ENCODE peak calls at places on chromosomes 16 and 17, in eight cellular contexts. One of them, this sample, is unnamed.

GRCh38 chr16:10530685-10531084 is 49.7 kb downstream of the EMP2 start:
- DNase-seq in HTR-8/SVneo: no peak
- DNase-seq in HCEC 1CT: no peak
- DNase-seq in stimulated activated naive B cell treated with anti-CD40 and anti-IgM and Interleukin-4, amounts not matched to agents 10 μg/mL and 1 μg/mL and 100 μg/mL, for 72 hours: no peak
- DNase-seq in neural crest cell: no peak
- DNase-seq in D721Med: no peak
- DNase-seq in GM03348: no peak
- DNase-seq in SW480: no peak
- DNase-seq in this sample: no peak

GRCh38 chr16:2519711-2520080 is 475 bp upstream of the AMDHD2 start:
- DNase-seq in HTR-8/SVneo: no peak
- DNase-seq in HCEC 1CT: no peak
- DNase-seq in stimulated activated naive B cell treated with anti-CD40 and anti-IgM and Interleukin-4, amounts not matched to agents 10 μg/mL and 1 μg/mL and 100 μg/mL, for 72 hours: no peak
- DNase-seq in neural crest cell: no peak
- DNase-seq in D721Med: no peak
- DNase-seq in GM03348: no peak
- DNase-seq in SW480: no peak
- DNase-seq in this sample: no peak

GRCh38 chr16:26772503-26772902 is 294.2 kb upstream of the C16orf82 start:
- DNase-seq in HTR-8/SVneo: no peak
- DNase-seq in HCEC 1CT: no peak
- DNase-seq in stimulated activated naive B cell treated with anti-CD40 and anti-IgM and Interleukin-4, amounts not matched to agents 10 μg/mL and 1 μg/mL and 100 μg/mL, for 72 hours: no peak
- DNase-seq in neural crest cell: no peak
- DNase-seq in D721Med: no peak
- DNase-seq in GM03348: no peak
- DNase-seq in SW480: peak
- DNase-seq in this sample: no peak

GRCh38 chr17:19345067-19345460 is 17.5 kb downstream of the B9D1 start:
- DNase-seq in HTR-8/SVneo: no peak
- DNase-seq in HCEC 1CT: no peak
- DNase-seq in stimulated activated naive B cell treated with anti-CD40 and anti-IgM and Interleukin-4, amounts not matched to agents 10 μg/mL and 1 μg/mL and 100 μg/mL, for 72 hours: no peak
- DNase-seq in neural crest cell: no peak
- DNase-seq in D721Med: no peak
- DNase-seq in GM03348: no peak
- DNase-seq in SW480: no peak
- DNase-seq in this sample: no peak

GRCh38 chr16:19380316-19380715 is 37.4 kb upstream of the TMC5 start:
- DNase-seq in HTR-8/SVneo: no peak
- DNase-seq in HCEC 1CT: no peak
- DNase-seq in stimulated activated naive B cell treated with anti-CD40 and anti-IgM and Interleukin-4, amounts not matched to agents 10 μg/mL and 1 μg/mL and 100 μg/mL, for 72 hours: no peak
- DNase-seq in neural crest cell: no peak
- DNase-seq in D721Med: no peak
- DNase-seq in GM03348: no peak
- DNase-seq in SW480: no peak
- DNase-seq in this sample: no peak

GRCh38 chr17:43418441-43419374 is 19.9 kb downstream of the ARL4D start:
- DNase-seq in HTR-8/SVneo: peak
- DNase-seq in HCEC 1CT: peak
- DNase-seq in stimulated activated naive B cell treated with anti-CD40 and anti-IgM and Interleukin-4, amounts not matched to agents 10 μg/mL and 1 μg/mL and 100 μg/mL, for 72 hours: no peak
- DNase-seq in neural crest cell: no peak
- DNase-seq in D721Med: no peak
- DNase-seq in GM03348: peak
- DNase-seq in SW480: peak
- DNase-seq in this sample: peak

GRCh38 chr17:15971882-15972281 is 27.0 kb downstream of the ADORA2B start:
- DNase-seq in HTR-8/SVneo: no peak
- DNase-seq in HCEC 1CT: no peak
- DNase-seq in stimulated activated naive B cell treated with anti-CD40 and anti-IgM and Interleukin-4, amounts not matched to agents 10 μg/mL and 1 μg/mL and 100 μg/mL, for 72 hours: no peak
- DNase-seq in neural crest cell: no peak
- DNase-seq in D721Med: no peak
- DNase-seq in GM03348: no peak
- DNase-seq in SW480: no peak
- DNase-seq in this sample: no peak

GRCh38 chr16:46974352-46974751 is 878 bp upstream of the DNAJA2 start:
- DNase-seq in HTR-8/SVneo: no peak
- DNase-seq in HCEC 1CT: no peak
- DNase-seq in stimulated activated naive B cell treated with anti-CD40 and anti-IgM and Interleukin-4, amounts not matched to agents 10 μg/mL and 1 μg/mL and 100 μg/mL, for 72 hours: peak
- DNase-seq in neural crest cell: no peak
- DNase-seq in D721Med: no peak
- DNase-seq in GM03348: peak
- DNase-seq in SW480: peak
- DNase-seq in this sample: no peak

GRCh38 chr16:87830673-87831420 is 38.5 kb downstream of the SLC7A5 start:
- DNase-seq in HTR-8/SVneo: no peak
- DNase-seq in HCEC 1CT: no peak
- DNase-seq in stimulated activated naive B cell treated with anti-CD40 and anti-IgM and Interleukin-4, amounts not matched to agents 10 μg/mL and 1 μg/mL and 100 μg/mL, for 72 hours: no peak
- DNase-seq in neural crest cell: no peak
- DNase-seq in D721Med: no peak
- DNase-seq in GM03348: no peak
- DNase-seq in SW480: no peak
- DNase-seq in this sample: no peak

GRCh38 chr17:60601443-60602384 is 1.7 kb downstream of the PPM1D start:
- DNase-seq in HTR-8/SVneo: peak
- DNase-seq in HCEC 1CT: peak
- DNase-seq in stimulated activated naive B cell treated with anti-CD40 and anti-IgM and Interleukin-4, amounts not matched to agents 10 μg/mL and 1 μg/mL and 100 μg/mL, for 72 hours: peak
- DNase-seq in neural crest cell: peak
- DNase-seq in D721Med: no peak
- DNase-seq in GM03348: peak
- DNase-seq in SW480: peak
- DNase-seq in this sample: peak

GRCh38 chr16:31519746-31520145 is 8.0 kb upstream of the AHSP start:
- DNase-seq in HTR-8/SVneo: no peak
- DNase-seq in HCEC 1CT: no peak
- DNase-seq in stimulated activated naive B cell treated with anti-CD40 and anti-IgM and Interleukin-4, amounts not matched to agents 10 μg/mL and 1 μg/mL and 100 μg/mL, for 72 hours: no peak
- DNase-seq in neural crest cell: no peak
- DNase-seq in D721Med: no peak
- DNase-seq in GM03348: no peak
- DNase-seq in SW480: no peak
- DNase-seq in this sample: no peak

GRCh38 chr17:14428640-14429029 is 127.8 kb downstream of the HS3ST3B1 start:
- DNase-seq in HTR-8/SVneo: no peak
- DNase-seq in HCEC 1CT: no peak
- DNase-seq in stimulated activated naive B cell treated with anti-CD40 and anti-IgM and Interleukin-4, amounts not matched to agents 10 μg/mL and 1 μg/mL and 100 μg/mL, for 72 hours: peak
- DNase-seq in neural crest cell: no peak
- DNase-seq in D721Med: no peak
- DNase-seq in GM03348: no peak
- DNase-seq in SW480: no peak
- DNase-seq in this sample: no peak

GRCh38 chr16:72400257-72401078 is 228.5 kb upstream of the PMFBP1 start:
- DNase-seq in HTR-8/SVneo: peak
- DNase-seq in HCEC 1CT: peak
- DNase-seq in stimulated activated naive B cell treated with anti-CD40 and anti-IgM and Interleukin-4, amounts not matched to agents 10 μg/mL and 1 μg/mL and 100 μg/mL, for 72 hours: peak
- DNase-seq in neural crest cell: peak
- DNase-seq in D721Med: no peak
- DNase-seq in GM03348: peak
- DNase-seq in SW480: peak
- DNase-seq in this sample: peak

GRCh38 chr16:89170346-89171215 is 967 bp upstream of the CDH15 start:
- DNase-seq in HTR-8/SVneo: no peak
- DNase-seq in HCEC 1CT: no peak
- DNase-seq in stimulated activated naive B cell treated with anti-CD40 and anti-IgM and Interleukin-4, amounts not matched to agents 10 μg/mL and 1 μg/mL and 100 μg/mL, for 72 hours: no peak
- DNase-seq in neural crest cell: no peak
- DNase-seq in D721Med: no peak
- DNase-seq in GM03348: no peak
- DNase-seq in SW480: peak
- DNase-seq in this sample: peak

GRCh38 chr17:48490391-48491026 is 40.3 kb downstream of the HOXB1 start:
- DNase-seq in HTR-8/SVneo: no peak
- DNase-seq in HCEC 1CT: no peak
- DNase-seq in stimulated activated naive B cell treated with anti-CD40 and anti-IgM and Interleukin-4, amounts not matched to agents 10 μg/mL and 1 μg/mL and 100 μg/mL, for 72 hours: no peak
- DNase-seq in neural crest cell: no peak
- DNase-seq in D721Med: no peak
- DNase-seq in GM03348: no peak
- DNase-seq in SW480: peak
- DNase-seq in this sample: no peak

GRCh38 chr16:14015017-14015416 is 56.1 kb upstream of the MRTFB start:
- DNase-seq in HTR-8/SVneo: no peak
- DNase-seq in HCEC 1CT: peak
- DNase-seq in stimulated activated naive B cell treated with anti-CD40 and anti-IgM and Interleukin-4, amounts not matched to agents 10 μg/mL and 1 μg/mL and 100 μg/mL, for 72 hours: no peak
- DNase-seq in neural crest cell: no peak
- DNase-seq in D721Med: no peak
- DNase-seq in GM03348: no peak
- DNase-seq in SW480: no peak
- DNase-seq in this sample: no peak

GRCh38 chr17:82737981-82738877 is 2.8 kb downstream of the FN3K start:
- DNase-seq in HTR-8/SVneo: no peak
- DNase-seq in HCEC 1CT: no peak
- DNase-seq in stimulated activated naive B cell treated with anti-CD40 and anti-IgM and Interleukin-4, amounts not matched to agents 10 μg/mL and 1 μg/mL and 100 μg/mL, for 72 hours: no peak
- DNase-seq in neural crest cell: no peak
- DNase-seq in D721Med: no peak
- DNase-seq in GM03348: no peak
- DNase-seq in SW480: no peak
- DNase-seq in this sample: no peak

GRCh38 chr17:57009737-57010445 is 32.0 kb downstream of the SCPEP1 start:
- DNase-seq in HTR-8/SVneo: peak
- DNase-seq in HCEC 1CT: peak
- DNase-seq in stimulated activated naive B cell treated with anti-CD40 and anti-IgM and Interleukin-4, amounts not matched to agents 10 μg/mL and 1 μg/mL and 100 μg/mL, for 72 hours: peak
- DNase-seq in neural crest cell: peak
- DNase-seq in D721Med: peak
- DNase-seq in GM03348: peak
- DNase-seq in SW480: peak
- DNase-seq in this sample: peak

GRCh38 chr17:79019631-79020584 is 4.1 kb upstream of the C1QTNF1 start:
- DNase-seq in HTR-8/SVneo: peak
- DNase-seq in HCEC 1CT: peak
- DNase-seq in stimulated activated naive B cell treated with anti-CD40 and anti-IgM and Interleukin-4, amounts not matched to agents 10 μg/mL and 1 μg/mL and 100 μg/mL, for 72 hours: no peak
- DNase-seq in neural crest cell: no peak
- DNase-seq in D721Med: no peak
- DNase-seq in GM03348: peak
- DNase-seq in SW480: peak
- DNase-seq in this sample: peak

GRCh38 chr17:40021471-40021961 is 6.3 kb downstream of the CSF3 start:
- DNase-seq in HTR-8/SVneo: peak
- DNase-seq in HCEC 1CT: peak
- DNase-seq in stimulated activated naive B cell treated with anti-CD40 and anti-IgM and Interleukin-4, amounts not matched to agents 10 μg/mL and 1 μg/mL and 100 μg/mL, for 72 hours: no peak
- DNase-seq in neural crest cell: no peak
- DNase-seq in D721Med: no peak
- DNase-seq in GM03348: peak
- DNase-seq in SW480: no peak
- DNase-seq in this sample: no peak

GRCh38 chr17:28760987-28761562 is 17.3 kb downstream of the TRAF4 start:
- DNase-seq in HTR-8/SVneo: no peak
- DNase-seq in HCEC 1CT: peak
- DNase-seq in stimulated activated naive B cell treated with anti-CD40 and anti-IgM and Interleukin-4, amounts not matched to agents 10 μg/mL and 1 μg/mL and 100 μg/mL, for 72 hours: no peak
- DNase-seq in neural crest cell: no peak
- DNase-seq in D721Med: no peak
- DNase-seq in GM03348: peak
- DNase-seq in SW480: no peak
- DNase-seq in this sample: no peak

GRCh38 chr16:86251682-86252081 is 258.6 kb upstream of the FOXF1 start:
- DNase-seq in HTR-8/SVneo: no peak
- DNase-seq in HCEC 1CT: peak
- DNase-seq in stimulated activated naive B cell treated with anti-CD40 and anti-IgM and Interleukin-4, amounts not matched to agents 10 μg/mL and 1 μg/mL and 100 μg/mL, for 72 hours: no peak
- DNase-seq in neural crest cell: no peak
- DNase-seq in D721Med: no peak
- DNase-seq in GM03348: no peak
- DNase-seq in SW480: no peak
- DNase-seq in this sample: no peak

GRCh38 chr16:46908540-46909372 is 24.6 kb downstream of the GPT2 start:
- DNase-seq in HTR-8/SVneo: peak
- DNase-seq in HCEC 1CT: peak
- DNase-seq in stimulated activated naive B cell treated with anti-CD40 and anti-IgM and Interleukin-4, amounts not matched to agents 10 μg/mL and 1 μg/mL and 100 μg/mL, for 72 hours: no peak
- DNase-seq in neural crest cell: peak
- DNase-seq in D721Med: peak
- DNase-seq in GM03348: peak
- DNase-seq in SW480: peak
- DNase-seq in this sample: peak

GRCh38 chr16:25189305-25189704 is 27.4 kb upstream of the AQP8 start:
- DNase-seq in HTR-8/SVneo: no peak
- DNase-seq in HCEC 1CT: no peak
- DNase-seq in stimulated activated naive B cell treated with anti-CD40 and anti-IgM and Interleukin-4, amounts not matched to agents 10 μg/mL and 1 μg/mL and 100 μg/mL, for 72 hours: no peak
- DNase-seq in neural crest cell: no peak
- DNase-seq in D721Med: no peak
- DNase-seq in GM03348: no peak
- DNase-seq in SW480: no peak
- DNase-seq in this sample: no peak

GRCh38 chr17:82055965-82056728 is 4.4 kb downstream of the GPS1 start:
- DNase-seq in HTR-8/SVneo: no peak
- DNase-seq in HCEC 1CT: no peak
- DNase-seq in stimulated activated naive B cell treated with anti-CD40 and anti-IgM and Interleukin-4, amounts not matched to agents 10 μg/mL and 1 μg/mL and 100 μg/mL, for 72 hours: no peak
- DNase-seq in neural crest cell: no peak
- DNase-seq in D721Med: no peak
- DNase-seq in GM03348: no peak
- DNase-seq in SW480: no peak
- DNase-seq in this sample: no peak

GRCh38 chr16:46607529-46607928 is 13.7 kb downstream of the SHCBP1 start:
- DNase-seq in HTR-8/SVneo: peak
- DNase-seq in HCEC 1CT: peak
- DNase-seq in stimulated activated naive B cell treated with anti-CD40 and anti-IgM and Interleukin-4, amounts not matched to agents 10 μg/mL and 1 μg/mL and 100 μg/mL, for 72 hours: no peak
- DNase-seq in neural crest cell: no peak
- DNase-seq in D721Med: no peak
- DNase-seq in GM03348: peak
- DNase-seq in SW480: peak
- DNase-seq in this sample: peak

GRCh38 chr16:79186196-79186595 is 414.3 kb downstream of the MAF start:
- DNase-seq in HTR-8/SVneo: no peak
- DNase-seq in HCEC 1CT: no peak
- DNase-seq in stimulated activated naive B cell treated with anti-CD40 and anti-IgM and Interleukin-4, amounts not matched to agents 10 μg/mL and 1 μg/mL and 100 μg/mL, for 72 hours: no peak
- DNase-seq in neural crest cell: no peak
- DNase-seq in D721Med: no peak
- DNase-seq in GM03348: no peak
- DNase-seq in SW480: no peak
- DNase-seq in this sample: no peak

GRCh38 chr17:77160032-77160876 is 19.5 kb downstream of the SEC14L1 start:
- DNase-seq in HTR-8/SVneo: no peak
- DNase-seq in HCEC 1CT: no peak
- DNase-seq in stimulated activated naive B cell treated with anti-CD40 and anti-IgM and Interleukin-4, amounts not matched to agents 10 μg/mL and 1 μg/mL and 100 μg/mL, for 72 hours: no peak
- DNase-seq in neural crest cell: no peak
- DNase-seq in D721Med: no peak
- DNase-seq in GM03348: peak
- DNase-seq in SW480: no peak
- DNase-seq in this sample: no peak

GRCh38 chr16:49754495-49755290 is 101.2 kb downstream of the ZNF423 start:
- DNase-seq in HTR-8/SVneo: no peak
- DNase-seq in HCEC 1CT: no peak
- DNase-seq in stimulated activated naive B cell treated with anti-CD40 and anti-IgM and Interleukin-4, amounts not matched to agents 10 μg/mL and 1 μg/mL and 100 μg/mL, for 72 hours: no peak
- DNase-seq in neural crest cell: no peak
- DNase-seq in D721Med: no peak
- DNase-seq in GM03348: peak
- DNase-seq in SW480: peak
- DNase-seq in this sample: no peak

GRCh38 chr16:706189-707061 is 824 bp upstream of the FBXL16 start:
- DNase-seq in HTR-8/SVneo: no peak
- DNase-seq in HCEC 1CT: no peak
- DNase-seq in stimulated activated naive B cell treated with anti-CD40 and anti-IgM and Interleukin-4, amounts not matched to agents 10 μg/mL and 1 μg/mL and 100 μg/mL, for 72 hours: no peak
- DNase-seq in neural crest cell: no peak
- DNase-seq in D721Med: no peak
- DNase-seq in GM03348: no peak
- DNase-seq in SW480: no peak
- DNase-seq in this sample: no peak

GRCh38 chr16:66872927-66873684 is 7.2 kb upstream of the PDP2 start:
- DNase-seq in HTR-8/SVneo: peak
- DNase-seq in HCEC 1CT: peak
- DNase-seq in stimulated activated naive B cell treated with anti-CD40 and anti-IgM and Interleukin-4, amounts not matched to agents 10 μg/mL and 1 μg/mL and 100 μg/mL, for 72 hours: peak
- DNase-seq in neural crest cell: peak
- DNase-seq in D721Med: peak
- DNase-seq in GM03348: peak
- DNase-seq in SW480: peak
- DNase-seq in this sample: peak

GRCh38 chr17:4852504-4853075 is 19.4 kb downstream of the MINK1 start:
- DNase-seq in HTR-8/SVneo: peak
- DNase-seq in HCEC 1CT: peak
- DNase-seq in stimulated activated naive B cell treated with anti-CD40 and anti-IgM and Interleukin-4, amounts not matched to agents 10 μg/mL and 1 μg/mL and 100 μg/mL, for 72 hours: no peak
- DNase-seq in neural crest cell: no peak
- DNase-seq in D721Med: no peak
- DNase-seq in GM03348: peak
- DNase-seq in SW480: no peak
- DNase-seq in this sample: no peak

GRCh38 chr16:68361485-68361884 is 50.7 kb downstream of the PRMT7 start:
- DNase-seq in HTR-8/SVneo: no peak
- DNase-seq in HCEC 1CT: no peak
- DNase-seq in stimulated activated naive B cell treated with anti-CD40 and anti-IgM and Interleukin-4, amounts not matched to agents 10 μg/mL and 1 μg/mL and 100 μg/mL, for 72 hours: no peak
- DNase-seq in neural crest cell: no peak
- DNase-seq in D721Med: no peak
- DNase-seq in GM03348: peak
- DNase-seq in SW480: no peak
- DNase-seq in this sample: no peak

GRCh38 chr16:27779719-27780161 is 229.8 kb downstream of the KATNIP start:
- DNase-seq in HTR-8/SVneo: no peak
- DNase-seq in HCEC 1CT: peak
- DNase-seq in stimulated activated naive B cell treated with anti-CD40 and anti-IgM and Interleukin-4, amounts not matched to agents 10 μg/mL and 1 μg/mL and 100 μg/mL, for 72 hours: no peak
- DNase-seq in neural crest cell: peak
- DNase-seq in D721Med: no peak
- DNase-seq in GM03348: peak
- DNase-seq in SW480: peak
- DNase-seq in this sample: no peak